ENCODE peak calls at places on chromosomes 3 and 15, in ten cellular contexts. F is esophagus squamous epithelium; U is astrocyte of the spinal cord; B is keratinocyte; A is psoas muscle; R is brain microvascular endothelial cell; P is foreskin fibroblast; L is skeletal muscle cell; W is tibial artery; Q is naive thymus-derived CD4-positive, alpha-beta T cell. Z is an unnamed sample.

GRCh38 chr3:98049271-98049670 is 14.2 kb upstream of the GABRR3 start:
- DNase-seq in F (no peak), U (no peak), B (no peak), A (no peak), R (no peak), P (no peak), L (no peak), W (no peak), Q (no peak), Z (no peak)

GRCh38 chr3:23859012-23859743 is 53.4 kb downstream of the UBE2E1 start:
- DNase-seq in F (no peak), U (no peak), B (no peak), A (peak), R (no peak), P (peak), L (peak), W (peak), Q (no peak), Z (no peak)

GRCh38 chr3:9316881-9317341 is 45.9 kb upstream of the THUMPD3 start:
- DNase-seq in F (no peak), U (peak), B (no peak), A (no peak), R (peak), P (peak), L (peak), W (peak), Q (no peak), Z (peak)

GRCh38 chr3:141421639-141422319 is 53.5 kb downstream of the ZBTB38 start:
- DNase-seq in F (no peak), U (peak), B (no peak), A (no peak), R (peak), P (peak), L (no peak), W (no peak), Q (no peak), Z (no peak)

GRCh38 chr3:38163117-38163870 is 2.0 kb upstream of the OXSR1 start:
- DNase-seq in F (no peak), U (no peak), B (no peak), A (no peak), R (no peak), P (no peak), L (no peak), W (no peak), Q (peak), Z (no peak)

GRCh38 chr3:39408493-39409372 is 2.2 kb downstream of the RPSA start:
- DNase-seq in F (no peak), U (no peak), B (no peak), A (no peak), R (no peak), P (no peak), L (no peak), W (no peak), Q (no peak), Z (no peak)

GRCh38 chr3:31029756-31030155 is 135.3 kb upstream of the GADL1 start:
- DNase-seq in F (no peak), U (no peak), B (no peak), A (no peak), R (no peak), P (no peak), L (no peak), W (no peak), Q (no peak), Z (no peak)

GRCh38 chr3:69444980-69445379 is 59.1 kb upstream of the FRMD4B start:
- DNase-seq in F (no peak), U (no peak), B (no peak), A (no peak), R (no peak), P (peak), L (no peak), W (peak), Q (no peak), Z (no peak)

GRCh38 chr3:125062904-125063618 is 7.3 kb upstream of the HEG1 start:
- DNase-seq in F (no peak), U (peak), B (peak), A (no peak), R (peak), P (peak), L (peak), W (no peak), Q (no peak), Z (peak)

GRCh38 chr15:81293728-81294500 is 30.0 kb downstream of the STARD5 start:
- DNase-seq in F (no peak), U (no peak), B (no peak), A (no peak), R (no peak), P (no peak), L (no peak), W (no peak), Q (peak), Z (no peak)

GRCh38 chr15:75948761-75949296 is 45.2 kb downstream of the FBXO22 start:
- DNase-seq in F (no peak), U (no peak), B (no peak), A (no peak), R (no peak), P (no peak), L (no peak), W (no peak), Q (no peak), Z (no peak)

DNA sequence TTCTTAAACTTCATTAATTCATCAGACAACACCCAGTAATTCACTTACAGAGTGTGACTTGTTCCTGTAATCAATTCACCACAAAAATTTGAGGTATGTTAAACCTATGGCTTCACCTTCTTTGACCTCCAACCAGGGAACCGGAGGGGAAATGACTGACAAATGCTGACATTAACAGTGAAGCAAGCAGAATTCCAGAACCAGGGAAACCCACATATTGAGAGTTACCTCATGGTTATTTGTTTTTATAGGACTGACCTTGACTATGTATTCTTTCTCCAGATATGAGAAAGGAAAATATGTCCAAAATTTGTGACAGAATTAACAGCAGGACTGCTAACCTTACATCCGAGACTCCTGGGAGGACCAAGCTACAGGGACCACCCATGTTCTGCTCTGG is 2.7 kb downstream of the P3H2 start:
- DNase-seq in F (no peak), U (peak), B (no peak), A (no peak), R (no peak), P (no peak), L (no peak), W (no peak), Q (no peak), Z (peak)
- H3K4me3 ChIP-seq in F (no peak), U (no peak), B (peak), A (no peak), R (no peak), P (no peak), L (no peak), W (no peak), Q (no peak), Z (peak)

DNA sequence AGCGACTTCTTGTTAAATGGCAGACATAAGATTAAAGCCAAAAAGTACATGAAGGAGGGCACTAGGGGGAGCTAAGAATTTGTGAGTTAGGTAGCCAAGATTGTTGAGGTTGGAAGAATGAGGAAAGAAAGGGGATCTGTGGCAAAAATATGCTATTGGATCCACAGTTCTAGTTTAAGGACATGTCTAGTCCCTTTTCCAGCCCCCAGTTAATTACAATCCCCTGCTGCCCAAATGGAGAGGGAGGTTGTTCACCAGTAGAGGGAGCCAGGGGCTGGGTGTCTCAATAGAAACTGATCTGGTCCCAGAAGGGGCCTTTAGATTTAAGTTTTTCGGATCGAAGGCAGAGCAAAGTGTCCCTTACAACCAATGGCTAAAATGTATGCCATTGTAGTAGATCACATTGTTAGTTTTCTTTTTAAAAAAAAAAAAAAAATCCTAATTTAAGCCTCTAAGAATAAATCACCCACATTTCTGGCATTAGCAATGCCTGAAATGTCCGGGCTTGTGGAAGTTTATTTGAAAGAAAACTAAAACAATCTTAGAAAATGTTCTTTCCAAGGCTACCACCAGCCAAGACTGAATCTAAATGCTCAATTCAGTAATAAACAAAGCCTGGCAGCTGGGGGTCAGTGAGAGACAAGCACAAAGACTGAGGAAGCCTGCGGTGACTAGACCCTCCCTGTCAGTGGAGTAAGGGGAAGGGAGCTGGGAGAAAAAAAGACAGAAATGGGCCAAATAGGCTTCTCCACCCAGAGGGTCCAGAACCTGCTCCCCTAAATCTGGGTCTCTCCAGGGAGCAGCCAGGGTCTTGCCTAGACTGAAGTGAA is 7.1 kb downstream of the COL8A1 start:
- DNase-seq in F (no peak), U (peak), B (no peak), A (no peak), R (peak), P (no peak), L (peak), W (no peak), Q (no peak), Z (peak)
- H3K4me3 ChIP-seq in F (peak), U (no peak), B (no peak), A (no peak), R (no peak), P (no peak), L (no peak), W (peak), Q (no peak), Z (peak)

GRCh38 chr3:107745354-107745753 is 222.6 kb downstream of the BBX start:
- DNase-seq in F (no peak), U (no peak), B (no peak), A (no peak), R (no peak), P (no peak), L (no peak), W (no peak), Q (no peak), Z (no peak)

GRCh38 chr3:107738486-107739183 is 215.9 kb downstream of the BBX start:
- DNase-seq in F (no peak), U (no peak), B (no peak), A (no peak), R (no peak), P (no peak), L (no peak), W (no peak), Q (no peak), Z (no peak)

GRCh38 chr3:107737909-107738308 is 215.1 kb downstream of the BBX start:
- DNase-seq in F (no peak), U (no peak), B (no peak), A (no peak), R (no peak), P (no peak), L (no peak), W (no peak), Q (no peak), Z (no peak)

GRCh38 chr3:107739227-107739626 is 216.5 kb downstream of the BBX start:
- DNase-seq in F (no peak), U (no peak), B (no peak), A (no peak), R (no peak), P (no peak), L (no peak), W (no peak), Q (no peak), Z (no peak)

DNA sequence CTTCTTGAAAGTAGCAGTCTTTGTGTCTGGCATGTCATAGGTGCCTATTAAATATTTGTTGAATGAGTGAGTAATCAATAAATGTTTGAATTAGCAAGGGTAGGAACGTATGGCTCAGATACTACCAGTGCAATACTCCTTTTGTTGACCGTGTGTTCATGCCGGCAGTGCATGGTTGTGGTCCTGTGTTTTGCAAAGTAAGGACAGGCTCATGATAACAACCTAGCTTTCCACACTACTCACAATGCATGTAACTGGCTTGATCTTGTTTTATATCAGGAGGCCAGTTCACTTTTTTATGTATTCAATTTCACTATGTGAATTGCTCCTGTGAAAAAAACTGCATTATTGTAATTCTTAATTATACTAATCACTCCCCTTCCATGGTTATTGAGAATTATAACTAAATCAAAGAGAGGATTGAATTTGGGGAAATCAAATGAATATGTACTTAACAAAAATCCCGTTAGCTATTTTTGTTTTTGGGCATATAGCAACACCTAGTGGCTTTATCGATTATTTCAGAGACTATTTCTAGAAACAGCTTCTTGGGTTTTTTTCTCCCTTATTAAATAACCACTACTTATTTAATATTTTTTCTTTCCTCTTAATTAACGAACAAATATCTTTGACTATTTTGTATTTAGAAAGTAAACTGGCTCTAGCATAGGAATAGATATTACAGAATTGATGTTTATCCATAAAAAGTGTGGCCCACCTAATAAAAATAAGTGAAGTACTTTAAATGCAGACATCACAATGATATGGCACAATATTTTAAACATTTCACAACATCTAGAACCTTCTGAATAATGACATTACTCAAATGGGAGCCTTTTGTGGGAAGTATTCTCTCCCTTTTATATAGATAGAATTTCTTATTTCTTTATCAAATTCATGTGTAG is 218.5 kb downstream of the BBX start:
- DNase-seq in F (no peak), U (peak), B (no peak), A (no peak), R (no peak), P (no peak), L (no peak), W (no peak), Q (peak), Z (peak)
- H3K4me3 ChIP-seq in F (no peak), U (no peak), B (no peak), A (no peak), R (no peak), P (no peak), L (no peak), W (no peak), Q (no peak), Z (no peak)

GRCh38 chr15:29651476-29652072 is 170.7 kb downstream of the TJP1 start:
- DNase-seq in F (no peak), U (no peak), B (no peak), A (no peak), R (no peak), P (no peak), L (no peak), W (no peak), Q (no peak), Z (no peak)

GRCh38 chr15:29652595-29652994 is 169.7 kb downstream of the TJP1 start:
- DNase-seq in F (no peak), U (no peak), B (no peak), A (no peak), R (no peak), P (no peak), L (no peak), W (no peak), Q (no peak), Z (no peak)

DNA sequence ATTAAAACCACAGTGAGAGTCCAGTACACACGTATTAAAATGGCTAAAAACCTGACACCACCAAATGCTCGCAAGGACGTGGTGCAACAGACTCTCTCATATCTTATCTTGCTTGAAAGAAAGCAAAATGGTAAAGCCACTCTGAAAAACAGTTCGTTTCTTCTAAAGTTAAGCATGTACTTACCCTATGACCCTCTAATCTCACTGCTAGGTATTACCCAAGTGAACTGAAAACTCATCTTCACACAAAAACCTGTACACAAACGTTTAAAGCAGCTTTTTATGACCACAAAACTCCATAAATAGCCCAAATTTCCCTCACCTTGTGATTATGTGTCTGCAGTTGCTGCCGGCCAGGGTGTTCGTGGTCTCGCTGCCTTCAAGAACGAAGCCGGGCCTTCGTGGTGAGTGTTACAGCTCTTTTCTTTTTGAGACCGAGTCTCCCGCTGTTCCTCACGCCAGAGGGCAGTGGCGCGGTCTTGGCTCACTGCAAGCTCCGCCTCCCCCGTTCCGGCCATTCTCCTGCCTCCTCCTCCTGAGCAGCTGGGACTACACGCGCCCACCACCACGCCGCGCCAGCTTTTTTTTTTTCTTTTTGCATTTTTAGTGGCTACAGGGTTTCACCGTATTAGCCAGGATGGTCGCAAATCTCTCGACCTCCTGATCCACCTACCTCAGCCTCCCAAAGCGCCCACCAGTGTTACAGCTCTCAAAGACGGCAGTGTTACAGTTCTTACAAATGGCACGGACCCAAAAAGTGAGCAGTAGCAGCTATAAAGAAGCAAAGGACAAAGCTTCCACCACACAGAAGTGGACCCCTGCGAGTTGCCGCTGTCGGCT is 165.4 kb downstream of the TJP1 start:
- DNase-seq in F (no peak), U (no peak), B (no peak), A (no peak), R (no peak), P (no peak), L (no peak), W (no peak), Q (no peak), Z (no peak)
- H3K4me3 ChIP-seq in F (no peak), U (no peak), B (no peak), A (no peak), R (no peak), P (no peak), L (no peak), W (no peak), Q (no peak), Z (no peak)